ENCODE peak calls at places on chromosomes 12 and 14, in ten cellular contexts. Z, R, F, C, Q, A, X, V, H and L are unnamed samples.

GRCh38 chr14:55102141-55102547 is 26.9 kb upstream of the LGALS3 start:
- DNase-seq in Z (peak), R (peak), F (peak), C (no peak), Q (peak), A (peak), X (peak), V (peak), H (peak), L (peak)

GRCh38 chr12:291153-291723 is 28.6 kb upstream of the SLC6A13 start:
- DNase-seq in Z (no peak), R (no peak), F (no peak), C (no peak), Q (no peak), A (no peak), X (no peak), V (no peak), H (no peak), L (no peak)

GRCh38 chr14:92880851-92881250 is 42.1 kb upstream of the CHGA start:
- DNase-seq in Z (no peak), R (no peak), F (peak), C (no peak), Q (no peak), A (peak), X (peak), V (no peak), H (peak), L (no peak)

GRCh38 chr14:94427016-94427613 is 25.5 kb downstream of the SERPINA11 start:
- DNase-seq in Z (no peak), R (no peak), F (peak), C (no peak), Q (no peak), A (no peak), X (no peak), V (no peak), H (no peak), L (no peak)

GRCh38 chr12:78863482-78864427 is 819 bp upstream of the SYT1 start:
- DNase-seq in Z (peak), R (peak), F (peak), C (no peak), Q (no peak), A (no peak), X (no peak), V (no peak), H (peak), L (no peak)

GRCh38 chr14:104370256-104370870 is 209.2 kb upstream of the C14orf180 start:
- DNase-seq in Z (no peak), R (peak), F (no peak), C (no peak), Q (no peak), A (no peak), X (peak), V (no peak), H (no peak), L (no peak)

GRCh38 chr14:77830692-77831091 is 30.8 kb downstream of the ADCK1 start:
- DNase-seq in Z (no peak), R (no peak), F (peak), C (no peak), Q (no peak), A (no peak), X (no peak), V (no peak), H (no peak), L (no peak)

GRCh38 chr12:100926669-100927248 is 132.2 kb downstream of the ANO4 start:
- DNase-seq in Z (peak), R (no peak), F (peak), C (no peak), Q (no peak), A (no peak), X (peak), V (no peak), H (peak), L (peak)

GRCh38 chr14:61562321-61563161 is 132.8 kb upstream of the HIF1A start:
- DNase-seq in Z (peak), R (no peak), F (peak), C (no peak), Q (peak), A (peak), X (peak), V (peak), H (peak), L (no peak)

GRCh38 chr12:67531051-67531450 is 117.5 kb upstream of the DYRK2 start:
- DNase-seq in Z (no peak), R (no peak), F (no peak), C (no peak), Q (no peak), A (no peak), X (no peak), V (no peak), H (no peak), L (no peak)

GRCh38 chr12:98741615-98742265 is 96.7 kb downstream of the APAF1 start:
- DNase-seq in Z (no peak), R (no peak), F (no peak), C (no peak), Q (no peak), A (no peak), X (no peak), V (no peak), H (no peak), L (peak)

GRCh38 chr14:47278233-47278842 is 397.1 kb downstream of the MDGA2 start:
- DNase-seq in Z (no peak), R (no peak), F (peak), C (no peak), Q (no peak), A (no peak), X (peak), V (no peak), H (peak), L (peak)

GRCh38 chr12:105228494-105228893 is 7.5 kb downstream of the APPL2 start:
- DNase-seq in Z (no peak), R (no peak), F (peak), C (no peak), Q (no peak), A (no peak), X (no peak), V (peak), H (peak), L (no peak)

GRCh38 chr14:33691907-33692306 is 259.0 kb downstream of the EGLN3 start:
- DNase-seq in Z (no peak), R (no peak), F (peak), C (no peak), Q (no peak), A (no peak), X (no peak), V (no peak), H (no peak), L (no peak)

GRCh38 chr12:52151859-52152783 is 39.7 kb downstream of the KRT80 start:
- DNase-seq in Z (no peak), R (peak), F (peak), C (peak), Q (no peak), A (peak), X (peak), V (no peak), H (peak), L (peak)

GRCh38 chr12:20434993-20435392 is 66.7 kb downstream of the PDE3A start:
- DNase-seq in Z (no peak), R (no peak), F (no peak), C (no peak), Q (no peak), A (no peak), X (no peak), V (no peak), H (peak), L (no peak)

GRCh38 chr12:21710944-21711343 is 53.3 kb upstream of the LDHB start:
- DNase-seq in Z (no peak), R (no peak), F (no peak), C (no peak), Q (no peak), A (no peak), X (no peak), V (no peak), H (peak), L (peak)

GRCh38 chr12:104938371-104938770 is 19.7 kb downstream of the SLC41A2 start:
- DNase-seq in Z (no peak), R (no peak), F (no peak), C (no peak), Q (no peak), A (no peak), X (no peak), V (no peak), H (peak), L (no peak)

GRCh38 chr12:124147579-124147978 is 147.3 kb upstream of the RFLNA start:
- DNase-seq in Z (no peak), R (no peak), F (no peak), C (no peak), Q (no peak), A (no peak), X (peak), V (no peak), H (no peak), L (no peak)

GRCh38 chr12:23221066-23221465 is 596.1 kb downstream of the ETNK1 start:
- DNase-seq in Z (no peak), R (no peak), F (peak), C (no peak), Q (no peak), A (no peak), X (no peak), V (no peak), H (peak), L (peak)

GRCh38 chr14:53391156-53391555 is 238.0 kb upstream of the DDHD1 start:
- DNase-seq in Z (no peak), R (no peak), F (peak), C (no peak), Q (no peak), A (no peak), X (no peak), V (no peak), H (peak), L (no peak)

GRCh38 chr12:65998536-65999530 is 131.7 kb downstream of the LLPH start:
- DNase-seq in Z (no peak), R (no peak), F (peak), C (no peak), Q (no peak), A (no peak), X (no peak), V (no peak), H (peak), L (no peak)

GRCh38 chr14:68790656-68791077 is 2.2 kb downstream of the ZFP36L1 start:
- DNase-seq in Z (no peak), R (peak), F (peak), C (peak), Q (no peak), A (peak), X (no peak), V (no peak), H (no peak), L (no peak)

GRCh38 chr14:70084226-70084625 is 104.5 kb downstream of the SLC8A3 start:
- DNase-seq in Z (no peak), R (no peak), F (no peak), C (no peak), Q (no peak), A (no peak), X (no peak), V (no peak), H (no peak), L (no peak)

GRCh38 chr14:72553656-72554055 is 340.2 kb downstream of the DPF3 start:
- DNase-seq in Z (no peak), R (no peak), F (no peak), C (no peak), Q (no peak), A (no peak), X (no peak), V (no peak), H (no peak), L (no peak)

GRCh38 chr12:1794440-1795090 is 25.8 kb upstream of the LRTM2 start:
- DNase-seq in Z (no peak), R (no peak), F (no peak), C (no peak), Q (no peak), A (no peak), X (no peak), V (no peak), H (no peak), L (no peak)

GRCh38 chr14:22433059-22433458 is 156.0 kb downstream of the DAD1 start:
- DNase-seq in Z (no peak), R (no peak), F (no peak), C (no peak), Q (no peak), A (no peak), X (no peak), V (no peak), H (no peak), L (no peak)

GRCh38 chr14:88479574-88479987 is 75.2 kb downstream of the PTPN21 start:
- DNase-seq in Z (no peak), R (peak), F (no peak), C (no peak), Q (no peak), A (no peak), X (no peak), V (no peak), H (no peak), L (no peak)

GRCh38 chr12:104219908-104220404 is 4.4 kb downstream of the TXNRD1 start:
- DNase-seq in Z (no peak), R (no peak), F (peak), C (no peak), Q (no peak), A (no peak), X (peak), V (peak), H (peak), L (peak)

GRCh38 chr14:92613681-92614260 is 100.2 kb downstream of the RIN3 start:
- DNase-seq in Z (no peak), R (peak), F (no peak), C (no peak), Q (no peak), A (no peak), X (no peak), V (no peak), H (no peak), L (no peak)

GRCh38 chr14:52366796-52367315 is 52.7 kb downstream of the PTGER2 start:
- DNase-seq in Z (no peak), R (no peak), F (no peak), C (no peak), Q (no peak), A (no peak), X (no peak), V (no peak), H (no peak), L (no peak)

GRCh38 chr14:50520947-50521815 is 11.2 kb downstream of the MAP4K5 start:
- DNase-seq in Z (peak), R (no peak), F (peak), C (no peak), Q (peak), A (no peak), X (no peak), V (peak), H (peak), L (no peak)

GRCh38 chr12:130018614-130019013 is 114.8 kb upstream of the TMEM132D start:
- DNase-seq in Z (no peak), R (no peak), F (no peak), C (no peak), Q (no peak), A (no peak), X (no peak), V (no peak), H (no peak), L (no peak)

GRCh38 chr12:102946042-102946441 is 11.4 kb upstream of the ASCL1 start:
- DNase-seq in Z (no peak), R (no peak), F (no peak), C (no peak), Q (no peak), A (no peak), X (no peak), V (no peak), H (no peak), L (no peak)

GRCh38 chr12:102950107-102950949 is 7.1 kb upstream of the ASCL1 start:
- DNase-seq in Z (no peak), R (peak), F (no peak), C (no peak), Q (no peak), A (no peak), X (no peak), V (no peak), H (no peak), L (no peak)

GRCh38 chr12:102953221-102953620 is 4.3 kb upstream of the ASCL1 start:
- DNase-seq in Z (no peak), R (no peak), F (no peak), C (no peak), Q (no peak), A (no peak), X (no peak), V (no peak), H (no peak), L (no peak)

GRCh38 chr12:102950950-102951490 is 6.5 kb upstream of the ASCL1 start:
- DNase-seq in Z (no peak), R (peak), F (no peak), C (no peak), Q (no peak), A (no peak), X (no peak), V (no peak), H (no peak), L (no peak)

GRCh38 chr12:102948941-102949352 is 8.5 kb upstream of the ASCL1 start:
- DNase-seq in Z (peak), R (no peak), F (no peak), C (no peak), Q (peak), A (no peak), X (peak), V (no peak), H (peak), L (peak)
- H3K4me3 ChIP-seq in Z (no peak), R (no peak), F (no peak), C (no peak), Q (no peak), A (no peak), X (no peak), V (no peak), H (no peak), L (no peak)

GRCh38 chr14:57746563-57746962 is 119.3 kb downstream of the SLC35F4 start:
- DNase-seq in Z (no peak), R (no peak), F (no peak), C (no peak), Q (no peak), A (no peak), X (no peak), V (no peak), H (peak), L (no peak)
- H3K4me3 ChIP-seq in Z (no peak), R (no peak), F (no peak), C (no peak), Q (no peak), A (no peak), X (no peak), V (no peak), H (no peak), L (no peak)

DNA sequence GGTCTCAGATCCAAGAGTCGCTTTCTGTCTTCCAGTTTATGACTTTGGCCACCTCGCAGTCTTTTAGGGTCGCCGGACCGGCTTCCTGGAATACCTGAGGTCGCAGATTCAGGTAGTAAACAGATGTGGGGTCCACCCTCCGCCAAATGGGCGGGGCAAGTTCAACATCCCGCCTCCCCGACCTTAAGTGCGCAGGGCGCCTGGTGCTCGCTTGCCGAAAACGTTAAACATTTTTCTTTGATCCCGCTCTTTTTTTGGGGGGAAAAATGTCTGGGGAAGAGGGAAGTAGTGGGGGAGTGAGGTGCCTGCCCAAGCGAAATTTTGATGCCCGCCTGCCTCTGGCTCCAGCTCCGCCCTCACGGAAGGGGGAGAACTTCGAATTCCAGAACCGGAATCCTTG is 73.9 kb upstream of the TBX5 start:
- DNase-seq in Z (no peak), R (peak), F (no peak), C (no peak), Q (no peak), A (no peak), X (no peak), V (no peak), H (no peak), L (peak)
- H3K4me3 ChIP-seq in Z (peak), R (peak), F (peak), C (no peak), Q (peak), A (peak), X (no peak), V (peak), H (peak), L (peak)

GRCh38 chr12:108825205-108825950 is 32.0 kb downstream of the SSH1 start:
- DNase-seq in Z (no peak), R (no peak), F (no peak), C (no peak), Q (no peak), A (no peak), X (peak), V (no peak), H (peak), L (no peak)
- H3K4me3 ChIP-seq in Z (no peak), R (no peak), F (no peak), C (no peak), Q (peak), A (peak), X (no peak), V (peak), H (peak), L (no peak)